ENCODE peak calls at places on chromosome 22, in ten cellular contexts. One of them, this sample, is unnamed.

GRCh38 chr22:49858827-49859226 is 5.2 kb downstream of the ZBED4 start:
- DNase-seq in HFF-Myc: no peak
- DNase-seq in PC-3: no peak
- DNase-seq in T-helper 1 cell: no peak
- DNase-seq in substantia nigra: no peak
- DNase-seq in effector memory CD4-positive, alpha-beta T cell: no peak
- DNase-seq in stimulated activated CD8-positive, alpha-beta memory T cell treated with anti-CD3 and anti-CD28 coated beads, Interleukin-4, amount 100 ng/mL, for 48 hours: no peak
- DNase-seq in thoracic aorta: no peak
- DNase-seq in KBM-7: no peak
- DNase-seq in neural crest cell: no peak
- DNase-seq in this sample: no peak

GRCh38 chr22:50129121-50129734 is 39.4 kb downstream of the MOV10L1 start:
- DNase-seq in HFF-Myc: no peak
- DNase-seq in PC-3: no peak
- DNase-seq in T-helper 1 cell: no peak
- DNase-seq in substantia nigra: no peak
- DNase-seq in effector memory CD4-positive, alpha-beta T cell: no peak
- DNase-seq in stimulated activated CD8-positive, alpha-beta memory T cell treated with anti-CD3 and anti-CD28 coated beads, Interleukin-4, amount 100 ng/mL, for 48 hours: no peak
- DNase-seq in thoracic aorta: no peak
- DNase-seq in KBM-7: no peak
- DNase-seq in neural crest cell: no peak
- DNase-seq in this sample: no peak

GRCh38 chr22:21632237-21632895 is at the start of gene CCDC116:
- DNase-seq in HFF-Myc: no peak
- DNase-seq in PC-3: no peak
- DNase-seq in T-helper 1 cell: peak; percentile 77
- DNase-seq in substantia nigra: no peak
- DNase-seq in effector memory CD4-positive, alpha-beta T cell: peak; percentile 59
- DNase-seq in stimulated activated CD8-positive, alpha-beta memory T cell treated with anti-CD3 and anti-CD28 coated beads, Interleukin-4, amount 100 ng/mL, for 48 hours: peak; percentile 83
- DNase-seq in thoracic aorta: no peak
- DNase-seq in KBM-7: peak; percentile 95
- DNase-seq in neural crest cell: no peak
- DNase-seq in this sample: no peak

GRCh38 chr22:23302171-23303002 is 122.1 kb downstream of the BCR start:
- DNase-seq in HFF-Myc: no peak
- DNase-seq in PC-3: no peak
- DNase-seq in T-helper 1 cell: no peak
- DNase-seq in substantia nigra: no peak
- DNase-seq in effector memory CD4-positive, alpha-beta T cell: no peak
- DNase-seq in stimulated activated CD8-positive, alpha-beta memory T cell treated with anti-CD3 and anti-CD28 coated beads, Interleukin-4, amount 100 ng/mL, for 48 hours: no peak
- DNase-seq in thoracic aorta: no peak
- DNase-seq in KBM-7: no peak
- DNase-seq in neural crest cell: no peak
- DNase-seq in this sample: peak; percentile 12

GRCh38 chr22:31286360-31287255 is 5.7 kb downstream of the PIK3IP1 start:
- DNase-seq in HFF-Myc: no peak
- DNase-seq in PC-3: no peak
- DNase-seq in T-helper 1 cell: peak; percentile 86
- DNase-seq in substantia nigra: no peak
- DNase-seq in effector memory CD4-positive, alpha-beta T cell: peak; percentile 50
- DNase-seq in stimulated activated CD8-positive, alpha-beta memory T cell treated with anti-CD3 and anti-CD28 coated beads, Interleukin-4, amount 100 ng/mL, for 48 hours: peak; percentile 58
- DNase-seq in thoracic aorta: no peak
- DNase-seq in KBM-7: peak; percentile 57
- DNase-seq in neural crest cell: no peak
- DNase-seq in this sample: peak; percentile 55

GRCh38 chr22:21712751-21713427 is 22.7 kb downstream of the YPEL1 start:
- DNase-seq in HFF-Myc: peak; percentile 75
- DNase-seq in PC-3: peak; percentile 73
- DNase-seq in T-helper 1 cell: peak; percentile 55
- DNase-seq in substantia nigra: peak; percentile 5
- DNase-seq in effector memory CD4-positive, alpha-beta T cell: peak; percentile 22
- DNase-seq in stimulated activated CD8-positive, alpha-beta memory T cell treated with anti-CD3 and anti-CD28 coated beads, Interleukin-4, amount 100 ng/mL, for 48 hours: peak; percentile 66
- DNase-seq in thoracic aorta: no peak
- DNase-seq in KBM-7: peak; percentile 82
- DNase-seq in neural crest cell: peak; percentile 43
- DNase-seq in this sample: peak; percentile 76

GRCh38 chr22:29330753-29331152 is 15.3 kb upstream of the RASL10A start:
- DNase-seq in HFF-Myc: peak; percentile 65
- DNase-seq in PC-3: no peak
- DNase-seq in T-helper 1 cell: no peak
- DNase-seq in substantia nigra: no peak
- DNase-seq in effector memory CD4-positive, alpha-beta T cell: no peak
- DNase-seq in stimulated activated CD8-positive, alpha-beta memory T cell treated with anti-CD3 and anti-CD28 coated beads, Interleukin-4, amount 100 ng/mL, for 48 hours: no peak
- DNase-seq in thoracic aorta: no peak
- DNase-seq in KBM-7: no peak
- DNase-seq in neural crest cell: peak; percentile 37
- DNase-seq in this sample: no peak

GRCh38 chr22:47622541-47622940 is 860.1 kb downstream of the TBC1D22A start:
- DNase-seq in HFF-Myc: no peak
- DNase-seq in PC-3: no peak
- DNase-seq in T-helper 1 cell: no peak
- DNase-seq in substantia nigra: no peak
- DNase-seq in effector memory CD4-positive, alpha-beta T cell: no peak
- DNase-seq in stimulated activated CD8-positive, alpha-beta memory T cell treated with anti-CD3 and anti-CD28 coated beads, Interleukin-4, amount 100 ng/mL, for 48 hours: no peak
- DNase-seq in thoracic aorta: no peak
- DNase-seq in KBM-7: no peak
- DNase-seq in neural crest cell: no peak
- DNase-seq in this sample: no peak

GRCh38 chr22:44187652-44188230 is 7.0 kb downstream of the PARVG start:
- DNase-seq in HFF-Myc: no peak
- DNase-seq in PC-3: no peak
- DNase-seq in T-helper 1 cell: no peak
- DNase-seq in substantia nigra: no peak
- DNase-seq in effector memory CD4-positive, alpha-beta T cell: no peak
- DNase-seq in stimulated activated CD8-positive, alpha-beta memory T cell treated with anti-CD3 and anti-CD28 coated beads, Interleukin-4, amount 100 ng/mL, for 48 hours: no peak
- DNase-seq in thoracic aorta: no peak
- DNase-seq in KBM-7: no peak
- DNase-seq in neural crest cell: no peak
- DNase-seq in this sample: no peak

This sample was measured in tibial nerve.